ENCODE peak calls at places on chromosome 2, in seven cellular contexts. Q is HepG2, Y is H1, S is K562, X is SK-N-SH, O is GM12891, H is GM12878. K is an unnamed sample.

GRCh38 chr2:152343426-152343825 is 8.5 kb downstream of the FMNL2 start:
- DNase-seq in H (no peak), Y (no peak), O (no peak), X (no peak), S (no peak), Q (no peak), K (no peak)

GRCh38 chr2:105582952-105583660 is 161.6 kb upstream of the NCK2 start:
- DNase-seq in S (no peak), X (no peak), Q (peak; percentile 70), O (no peak), H (no peak), Y (no peak), K (no peak)

GRCh38 chr2:216066255-216066654 is 15.4 kb downstream of the PECR start:
- DNase-seq in H (no peak), X (no peak), Q (no peak), Y (no peak), O (no peak), S (no peak), K (no peak)

GRCh38 chr2:174972924-174973323 is 32.3 kb downstream of the CHN1 start:
- DNase-seq in Y (no peak), X (no peak), H (no peak), Q (no peak), S (no peak), O (no peak), K (no peak)

GRCh38 chr2:177983183-177983788 is 89.3 kb downstream of the PDE11A start:
- DNase-seq in O (peak; percentile 15), S (peak; percentile 72), H (no peak), Q (peak; percentile 53), X (peak; percentile 70), Y (peak; percentile 15), K (peak; percentile 13)

GRCh38 chr2:86485103-86485502 is 43.9 kb downstream of the KDM3A start:
- DNase-seq in Y (no peak), S (no peak), O (no peak), H (no peak), Q (no peak), X (no peak), K (no peak)

GRCh38 chr2:82636411-82637020 is 1822.6 kb downstream of the SUCLG1 start:
- DNase-seq in H (no peak), Y (no peak), X (no peak), S (no peak), O (no peak), Q (no peak), K (no peak)

GRCh38 chr2:120729410-120730052 is 6.1 kb upstream of the GLI2 start:
- DNase-seq in Q (no peak), H (no peak), S (no peak), O (no peak), X (no peak), Y (no peak), K (no peak)

GRCh38 chr2:229586746-229587705 is 127.3 kb downstream of the DNER start:
- DNase-seq in S (peak; percentile 42), Y (peak; percentile 70), O (peak; percentile 32), X (peak; percentile 81), H (no peak), Q (peak; percentile 60), K (peak; percentile 35)

GRCh38 chr2:112807233-112807807 is 23.0 kb upstream of the IL1A start:
- DNase-seq in Y (no peak), X (no peak), O (no peak), Q (no peak), H (no peak), S (no peak), K (no peak)

GRCh38 chr2:71928734-71929481 is 218.8 kb downstream of the CYP26B1 start:
- DNase-seq in Q (no peak), Y (no peak), X (no peak), O (no peak), S (no peak), H (no peak), K (no peak)

GRCh38 chr2:179822540-179822939 is 38.9 kb downstream of the ZNF385B start:
- DNase-seq in H (no peak), O (no peak), S (no peak), Q (no peak), Y (no peak), X (no peak), K (no peak)

GRCh38 chr2:164620873-164621760 is at the start of gene GRB14:
- DNase-seq in Y (peak; percentile 62), X (peak; percentile 90), H (no peak), Q (peak; percentile 32), S (no peak), O (no peak), K (peak; percentile 8)
- TF ChIP-seq POLR2AphosphoS5 in Y (peak; percentile 77), X (no peak), H (no peak), Q (no peak), S (no peak), O (no peak), K (no peak)

GRCh38 chr2:225468131-225468530 is 68.6 kb downstream of the NYAP2 start:
- DNase-seq in X (no peak), S (no peak), Q (no peak), H (no peak), Y (no peak), O (no peak), K (no peak)
- TF ChIP-seq TAF1 in X (no peak), S (no peak), Q (no peak), H (no peak), Y (no peak), O (no peak), K (no peak)

DNA sequence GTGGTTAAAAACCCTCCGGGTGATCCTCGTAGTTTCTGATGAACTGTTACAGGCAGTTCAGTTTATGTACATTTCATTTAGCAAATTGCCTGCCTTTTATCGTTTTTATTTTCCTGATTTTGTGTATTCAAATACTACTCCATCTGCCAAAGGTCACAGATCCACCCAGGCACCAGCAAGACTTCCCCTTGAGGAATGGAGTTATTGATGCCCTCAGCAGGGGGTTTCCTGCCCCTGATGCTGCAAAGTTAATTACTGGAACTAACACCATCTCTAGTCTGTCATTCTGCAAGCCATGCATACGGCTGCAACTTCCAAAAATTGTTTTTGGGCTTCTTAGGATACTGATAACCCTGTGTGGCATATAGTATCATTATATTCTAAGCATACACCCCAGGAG is 642.0 kb downstream of the SLC4A3 start:
- DNase-seq in O (no peak), X (no peak), Q (no peak), S (no peak), Y (no peak), H (no peak), K (no peak)
- TF ChIP-seq POLR2AphosphoS5 in O (no peak), X (no peak), Q (no peak), S (no peak), Y (no peak), H (no peak), K (no peak)

GRCh38 chr2:59184281-59185020 is 943.3 kb upstream of the FANCL start:
- DNase-seq in X (no peak), O (no peak), Q (no peak), H (no peak), Y (no peak), S (no peak), K (no peak)
- TF ChIP-seq TAF1 in X (no peak), O (no peak), Q (no peak), H (no peak), Y (no peak), S (no peak), K (no peak)

GRCh38 chr2:240914645-240915525 is 8.7 kb downstream of the CROCC2 start:
- DNase-seq in H (no peak), S (no peak), Q (no peak), X (no peak), O (no peak), Y (no peak), K (no peak)

GRCh38 chr2:240917684-240918257 is 11.6 kb downstream of the CROCC2 start:
- DNase-seq in H (no peak), X (peak; percentile 73), Q (no peak), O (no peak), S (no peak), Y (no peak), K (no peak)

GRCh38 chr2:240915526-240916335 is 9.6 kb downstream of the CROCC2 start:
- DNase-seq in X (no peak), O (no peak), Q (no peak), H (no peak), Y (no peak), S (no peak), K (no peak)

GRCh38 chr2:240917009-240917683 is 11.0 kb downstream of the CROCC2 start:
- DNase-seq in Y (no peak), O (no peak), Q (no peak), X (no peak), S (no peak), H (no peak), K (no peak)

DNA sequence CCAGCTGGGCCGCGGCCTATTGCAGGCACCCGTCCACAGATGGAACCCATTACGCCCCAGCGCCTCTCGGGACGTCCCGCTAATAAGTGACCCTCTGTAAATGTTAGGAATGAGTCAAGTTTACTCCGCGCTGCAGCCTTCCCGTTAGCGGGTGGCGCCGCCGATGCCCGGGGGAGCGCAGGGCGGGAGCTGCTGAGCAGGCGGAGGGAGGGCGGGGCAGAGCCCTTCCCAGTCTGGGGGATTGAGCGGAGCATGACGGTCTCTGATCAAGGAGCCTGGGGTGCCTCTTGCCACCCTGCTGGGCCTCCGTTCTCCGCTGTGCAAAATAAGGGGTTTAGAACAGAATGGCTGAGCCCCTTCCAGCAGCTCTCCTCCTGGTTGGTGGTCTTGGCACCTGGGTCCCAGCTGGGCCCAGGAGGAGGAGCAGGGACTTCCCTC is 10.5 kb downstream of the CROCC2 start:
- DNase-seq in S (peak; percentile 18), X (peak; percentile 88), Y (no peak), O (no peak), H (no peak), Q (no peak), K (no peak)
- TF ChIP-seq POLR2AphosphoS5 in S (no peak), X (no peak), Y (no peak), O (no peak), H (no peak), Q (no peak), K (no peak)

GRCh38 chr2:38702413-38702812 is 36.5 kb downstream of the GALM start:
- DNase-seq in Q (no peak), H (no peak), X (no peak), S (no peak), Y (no peak), O (no peak), K (no peak)
- TF ChIP-seq TAF1 in Q (no peak), H (no peak), X (no peak), S (no peak), Y (no peak), O (no peak), K (no peak)

GRCh38 chr2:85179541-85179940 is 46.3 kb downstream of the TCF7L1 start:
- DNase-seq in Q (no peak), S (no peak), X (no peak), O (no peak), H (no peak), Y (no peak), K (no peak)
- TF ChIP-seq POLR2AphosphoS5 in Q (no peak), S (no peak), X (no peak), O (no peak), H (no peak), Y (no peak), K (no peak)